ENCODE peak calls at places on chromosomes 6 and 20, in six cellular contexts. O, Q, K, V, I and L are unnamed samples.

GRCh38 chr20:884983-885952 is 30.9 kb downstream of the ANGPT4 start:
- DNase-seq in O (no peak), Q (no peak), K (no peak), V (no peak), I (no peak), L (peak)

GRCh38 chr6:162177733-162178132 is 549.8 kb downstream of the PRKN start:
- DNase-seq in O (no peak), Q (peak), K (no peak), V (no peak), I (no peak), L (no peak)

GRCh38 chr20:36173451-36173933 is 19.0 kb downstream of the EPB41L1 start:
- DNase-seq in O (no peak), Q (no peak), K (no peak), V (no peak), I (no peak), L (no peak)

GRCh38 chr20:25421107-25421506 is 13.6 kb downstream of the GINS1 start:
- DNase-seq in O (no peak), Q (no peak), K (no peak), V (no peak), I (no peak), L (no peak)

GRCh38 chr20:47350181-47350550 is 6.3 kb downstream of the ZMYND8 start:
- DNase-seq in O (no peak), Q (no peak), K (no peak), V (no peak), I (no peak), L (no peak)

GRCh38 chr20:17023036-17023435 is 203.8 kb upstream of the PCSK2 start:
- DNase-seq in O (no peak), Q (no peak), K (no peak), V (no peak), I (no peak), L (no peak)

GRCh38 chr20:15616626-15617025 is 956.6 kb downstream of the KIF16B start:
- DNase-seq in O (no peak), Q (no peak), K (no peak), V (no peak), I (no peak), L (no peak)

GRCh38 chr6:110528051-110528929 is 51.9 kb upstream of the SLC22A16 start:
- DNase-seq in O (peak), Q (peak), K (no peak), V (peak), I (no peak), L (no peak)

GRCh38 chr6:50925548-50925947 is 106.9 kb downstream of the TFAP2B start:
- DNase-seq in O (no peak), Q (no peak), K (no peak), V (no peak), I (no peak), L (no peak)

GRCh38 chr6:133890941-133891813 is 2.3 kb downstream of the TCF21 start:
- DNase-seq in O (no peak), Q (no peak), K (no peak), V (no peak), I (peak), L (no peak)

GRCh38 chr6:36123270-36124139 is 6.8 kb upstream of the MAPK13 start:
- DNase-seq in O (peak), Q (peak), K (peak), V (peak), I (peak), L (peak)

GRCh38 chr6:5425267-5425666 is 164.0 kb downstream of the FARS2 start:
- DNase-seq in O (no peak), Q (no peak), K (no peak), V (no peak), I (no peak), L (no peak)

GRCh38 chr6:43262000-43262779 is 18.9 kb downstream of the TTBK1 start:
- DNase-seq in O (no peak), Q (no peak), K (no peak), V (no peak), I (no peak), L (no peak)

GRCh38 chr20:32775240-32775991 is 13.2 kb downstream of the DNMT3B start:
- DNase-seq in O (no peak), Q (no peak), K (no peak), V (no peak), I (no peak), L (no peak)

GRCh38 chr6:8889514-8889913 is 454.2 kb upstream of the SLC35B3 start:
- DNase-seq in O (no peak), Q (no peak), K (no peak), V (no peak), I (no peak), L (no peak)
- H3K27ac ChIP-seq in O (no peak), Q (no peak), K (no peak), V (no peak), I (no peak), L (no peak)

GRCh38 chr20:51412991-51413471 is 129.5 kb downstream of the NFATC2 start:
- DNase-seq in O (no peak), Q (no peak), K (no peak), V (no peak), I (no peak), L (no peak)
- H3K27ac ChIP-seq in O (peak), Q (no peak), K (peak), V (no peak), I (no peak), L (no peak)

GRCh38 chr6:52575490-52575868 is 1.4 kb downstream of the TRAM2 start:
- DNase-seq in O (no peak), Q (no peak), K (no peak), V (no peak), I (no peak), L (no peak)

GRCh38 chr6:52572536-52572935 is 4.3 kb downstream of the TRAM2 start:
- DNase-seq in O (no peak), Q (no peak), K (no peak), V (no peak), I (no peak), L (no peak)

GRCh38 chr6:52574709-52575489 is 2.0 kb downstream of the TRAM2 start:
- DNase-seq in O (peak), Q (no peak), K (no peak), V (peak), I (no peak), L (no peak)

GRCh38 chr6:52571099-52571755 is 5.6 kb downstream of the TRAM2 start:
- DNase-seq in O (no peak), Q (no peak), K (no peak), V (no peak), I (no peak), L (no peak)

DNA sequence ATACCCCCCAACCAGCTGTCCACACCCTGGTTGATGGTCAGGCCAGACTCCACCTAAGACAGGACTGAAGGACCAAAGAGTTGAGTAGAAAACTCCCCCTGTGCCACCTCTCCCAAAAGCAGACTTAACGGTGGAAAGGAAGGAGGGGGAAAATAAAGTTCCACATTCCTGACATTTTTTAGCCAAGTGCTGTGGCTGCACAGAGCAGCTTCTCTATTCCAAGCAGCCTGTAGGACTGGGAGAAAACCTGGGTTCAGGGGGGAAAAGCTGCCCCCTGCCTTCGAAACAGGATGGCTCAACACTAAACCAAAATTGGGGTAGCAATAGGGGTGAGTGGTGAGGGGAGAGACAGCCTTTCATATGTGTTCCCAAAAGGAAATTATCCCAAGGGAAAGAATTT is 3.6 kb downstream of the TRAM2 start:
- DNase-seq in O (no peak), Q (no peak), K (no peak), V (no peak), I (no peak), L (no peak)
- H3K27ac ChIP-seq in O (no peak), Q (no peak), K (peak), V (no peak), I (peak), L (no peak)

DNA sequence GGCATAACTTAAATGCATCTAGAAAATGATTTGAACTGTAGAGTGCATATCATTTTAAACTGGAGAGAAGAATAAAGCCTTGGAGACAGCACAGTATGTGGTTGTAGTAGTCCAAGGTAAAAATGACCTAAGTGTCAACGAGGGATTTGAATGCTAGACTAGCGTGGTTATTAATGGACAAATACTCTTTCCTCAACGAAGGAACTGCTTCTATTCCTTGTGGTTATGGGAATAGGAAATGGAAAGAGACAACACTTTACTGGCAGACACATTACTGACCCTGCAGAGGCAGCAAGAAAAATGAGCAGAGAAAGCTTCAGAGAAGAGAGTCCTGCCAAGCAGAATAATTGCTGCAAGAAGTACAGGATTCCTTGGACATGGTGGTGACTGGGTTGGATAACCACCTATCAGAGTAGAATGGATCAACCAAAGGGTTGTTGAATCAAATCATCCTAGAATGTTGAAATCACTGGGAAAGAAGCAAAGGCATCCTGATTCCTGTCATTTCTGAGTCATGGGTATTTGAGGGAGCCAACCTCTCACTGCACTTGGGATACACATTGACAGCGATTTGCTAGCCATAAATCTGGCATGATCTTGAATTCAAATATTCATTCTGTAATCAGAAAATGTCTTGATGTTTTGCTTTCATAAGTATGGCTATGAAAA is 258.1 kb upstream of the EPHA7 start:
- DNase-seq in O (no peak), Q (no peak), K (no peak), V (no peak), I (no peak), L (no peak)
- H3K27ac ChIP-seq in O (no peak), Q (no peak), K (no peak), V (no peak), I (no peak), L (no peak)

DNA sequence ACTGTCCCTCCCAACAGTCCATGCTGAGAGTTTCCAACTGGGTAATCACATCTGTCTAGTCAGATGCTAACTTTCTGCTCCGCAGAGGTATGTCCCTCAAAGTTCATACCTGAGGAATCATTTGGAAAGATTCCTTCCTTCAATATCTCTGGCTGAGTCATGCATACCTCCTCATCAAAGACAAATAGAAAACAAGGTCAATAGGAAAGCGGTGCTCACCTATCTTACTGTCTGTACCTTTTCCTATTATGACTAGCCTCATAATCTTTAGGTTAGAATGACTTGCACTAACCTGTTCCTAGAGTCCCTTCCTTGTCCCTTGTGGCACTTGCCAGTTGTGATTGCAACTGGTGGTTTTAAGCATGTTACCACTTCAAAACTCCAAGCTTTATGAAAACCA is 78.2 kb upstream of the PTPRK start:
- DNase-seq in O (no peak), Q (no peak), K (no peak), V (no peak), I (no peak), L (no peak)
- H3K27ac ChIP-seq in O (no peak), Q (no peak), K (no peak), V (no peak), I (no peak), L (no peak)

DNA sequence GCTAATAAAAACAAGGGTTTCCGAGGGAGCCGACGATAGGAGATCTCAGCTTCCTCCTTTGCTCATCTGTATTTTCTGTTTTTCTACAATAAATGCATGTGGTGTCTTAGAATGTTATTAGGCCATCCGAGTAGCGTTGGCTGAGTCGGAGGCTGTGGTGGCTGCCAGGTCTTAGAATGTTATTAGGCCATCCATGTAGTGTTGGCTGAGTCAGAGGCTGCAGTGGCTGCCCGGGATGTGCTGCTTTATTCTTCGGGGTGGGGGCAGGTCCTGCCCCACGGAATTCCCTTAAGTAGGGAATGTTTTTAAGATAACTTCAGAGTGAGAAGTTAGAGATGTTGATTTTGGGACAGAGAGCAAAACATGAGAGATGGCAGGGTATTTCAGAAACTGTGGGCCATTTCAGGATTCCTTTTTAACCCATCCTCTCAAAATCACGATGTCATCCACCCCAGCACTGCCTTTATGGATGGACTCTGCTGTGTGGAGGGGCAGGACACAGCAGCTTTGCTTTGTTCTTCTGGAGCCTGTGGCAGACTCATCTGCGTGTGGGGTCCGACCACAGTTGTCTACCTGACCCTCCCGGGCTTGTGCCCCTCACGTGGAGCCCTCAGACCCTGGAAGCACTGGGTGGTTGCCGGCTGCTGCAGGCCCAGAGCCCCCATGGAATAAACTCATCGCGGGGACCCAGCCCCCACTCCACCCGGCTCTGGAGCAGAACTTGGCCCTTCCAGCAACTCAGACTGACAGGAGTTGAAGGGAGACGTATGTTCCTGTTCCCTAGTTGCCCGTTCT is 20.4 kb downstream of the OSBPL2 start:
- DNase-seq in O (no peak), Q (no peak), K (no peak), V (no peak), I (no peak), L (no peak)
- H3K27ac ChIP-seq in O (no peak), Q (no peak), K (peak), V (no peak), I (no peak), L (no peak)

GRCh38 chr6:64040118-64040517 is 404.5 kb downstream of the PHF3 start:
- DNase-seq in O (no peak), Q (no peak), K (no peak), V (no peak), I (no peak), L (no peak)

GRCh38 chr6:64034331-64034730 is 398.7 kb downstream of the PHF3 start:
- DNase-seq in O (no peak), Q (no peak), K (no peak), V (no peak), I (no peak), L (no peak)

GRCh38 chr6:64037421-64037820 is 401.8 kb downstream of the PHF3 start:
- DNase-seq in O (no peak), Q (no peak), K (no peak), V (no peak), I (no peak), L (no peak)

DNA sequence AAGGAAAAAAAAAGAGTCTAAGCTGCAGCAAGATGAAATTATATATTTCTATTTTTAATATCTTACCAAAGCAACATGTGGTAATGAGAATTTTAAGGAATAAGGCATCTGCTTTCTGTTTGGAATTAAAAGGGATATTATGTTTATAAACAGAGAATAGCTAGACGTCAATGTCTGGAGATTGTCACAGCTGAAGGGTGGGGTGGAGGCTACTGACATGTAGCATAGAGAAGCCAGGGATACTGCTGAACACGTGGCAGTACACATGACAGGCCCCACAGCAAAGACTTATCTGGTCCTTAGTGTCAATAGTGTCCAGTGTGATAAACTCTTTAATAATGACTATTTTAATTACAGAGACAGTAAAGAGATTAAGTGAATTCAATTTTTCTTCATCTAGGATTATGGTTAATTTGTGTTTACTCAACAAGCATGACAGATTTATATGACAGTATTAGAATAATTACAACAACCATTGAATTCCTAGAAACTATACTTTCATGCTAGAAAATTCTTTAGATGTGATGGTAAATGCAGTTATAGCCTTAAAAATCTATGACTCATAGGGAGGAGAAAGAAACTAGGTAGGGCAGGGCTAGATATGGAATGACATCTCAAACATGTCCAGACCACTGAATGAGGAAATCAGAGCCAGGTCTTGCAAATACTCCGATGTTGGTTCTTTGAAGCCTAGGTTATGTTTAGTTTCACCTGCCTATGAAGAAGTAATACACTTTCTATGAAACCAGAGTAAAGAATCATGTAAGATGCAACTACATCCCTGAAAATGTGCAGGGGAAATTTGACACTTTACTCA is 399.4 kb downstream of the PHF3 start:
- DNase-seq in O (no peak), Q (no peak), K (no peak), V (no peak), I (no peak), L (no peak)
- H3K27ac ChIP-seq in O (no peak), Q (no peak), K (no peak), V (no peak), I (no peak), L (no peak)

DNA sequence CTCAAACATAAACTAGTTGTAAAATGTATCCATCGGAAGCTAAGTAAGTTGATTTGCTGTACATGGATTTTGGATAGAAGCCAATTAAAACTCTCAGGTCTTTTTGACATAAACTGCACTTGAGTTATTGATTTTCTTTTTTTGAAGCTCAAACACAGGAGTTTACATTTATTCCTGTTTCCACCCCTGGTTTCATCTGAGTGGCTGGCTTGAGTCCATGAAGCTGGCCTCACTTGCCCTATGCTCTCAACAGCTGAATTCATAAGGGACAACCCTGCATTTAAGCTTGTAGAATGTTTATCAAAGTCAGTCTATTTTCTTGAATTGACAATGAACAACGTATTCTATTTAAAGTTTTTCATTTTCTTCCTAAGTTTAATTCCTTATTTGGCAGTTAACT is 58.1 kb upstream of the PLEKHG1 start:
- DNase-seq in O (no peak), Q (peak), K (no peak), V (no peak), I (no peak), L (no peak)
- H3K27ac ChIP-seq in O (no peak), Q (no peak), K (no peak), V (no peak), I (no peak), L (no peak)

DNA sequence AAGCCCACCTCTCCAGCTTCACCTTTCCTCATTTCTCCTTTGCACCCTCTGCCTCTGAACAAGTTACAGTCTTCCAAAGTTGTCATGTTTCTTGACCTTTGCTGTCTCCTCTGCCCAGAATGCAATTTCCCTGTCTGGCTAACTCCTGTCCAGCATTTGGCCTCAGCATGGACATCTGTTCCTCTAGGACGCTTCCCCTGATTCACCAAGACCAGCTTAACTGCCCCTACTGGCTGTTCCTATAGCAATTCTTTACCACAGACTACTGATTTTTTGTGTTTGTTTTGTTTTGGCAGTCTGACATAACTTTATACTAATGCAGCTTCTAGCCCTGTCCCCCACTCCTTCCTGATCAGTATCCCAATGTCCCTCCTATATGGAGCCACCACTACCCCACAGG is 13.4 kb downstream of the GNL1 start:
- DNase-seq in O (no peak), Q (no peak), K (no peak), V (no peak), I (no peak), L (no peak)
- H3K27ac ChIP-seq in O (peak), Q (no peak), K (no peak), V (peak), I (peak), L (no peak)

GRCh38 chr6:111579816-111580215 is 25.9 kb downstream of the TRAF3IP2 start:
- DNase-seq in O (no peak), Q (no peak), K (no peak), V (no peak), I (no peak), L (no peak)

GRCh38 chr6:111583221-111583620 is 22.5 kb downstream of the TRAF3IP2 start:
- DNase-seq in O (no peak), Q (no peak), K (no peak), V (no peak), I (no peak), L (no peak)

GRCh38 chr6:111580826-111581505 is 24.7 kb downstream of the TRAF3IP2 start:
- DNase-seq in O (no peak), Q (no peak), K (no peak), V (no peak), I (no peak), L (no peak)

GRCh38 chr6:111581957-111582356 is 23.7 kb downstream of the TRAF3IP2 start:
- DNase-seq in O (no peak), Q (no peak), K (no peak), V (no peak), I (no peak), L (no peak)

DNA sequence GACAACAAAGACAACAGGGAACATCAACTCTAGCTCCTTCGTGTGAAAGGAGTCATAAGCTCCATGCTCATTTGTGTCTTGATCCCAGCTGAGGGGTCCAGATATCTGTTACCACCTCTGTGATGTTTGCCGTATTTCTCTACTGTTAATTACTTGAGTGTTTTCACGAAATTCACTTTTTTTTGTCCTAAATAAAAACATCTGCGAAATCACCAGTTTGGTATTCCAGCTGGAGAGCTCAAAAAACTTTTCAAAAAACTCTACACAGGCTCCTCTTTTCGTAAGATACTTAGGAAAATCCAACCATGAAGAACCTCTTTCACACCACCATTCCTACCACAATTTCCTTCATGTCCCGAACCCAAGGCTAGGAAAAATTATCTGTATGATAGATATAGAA is 25.3 kb downstream of the TRAF3IP2 start:
- DNase-seq in O (no peak), Q (no peak), K (no peak), V (no peak), I (no peak), L (no peak)
- H3K27ac ChIP-seq in O (no peak), Q (no peak), K (peak), V (no peak), I (no peak), L (no peak)